ENCODE peak calls at places on chromosomes 5 and 9, in seven cellular contexts. L is heart left ventricle; N is transverse colon; B is left ventricle myocardium inferior; H is right cardiac atrium; X is effector memory CD4-positive, alpha-beta T cell; E is A549. Z is an unnamed sample. For H3K9me3, the result is how much of the 10 kb centered on the place peaks cover.

GRCh38 chr9:110255064-110255416 is 1.3 kb downstream of the TXN start:
- DNase-seq in E (no peak), X (no peak), L (no peak), B (no peak), N (peak), H (no peak), Z (no peak)

GRCh38 chr5:139137703-139138102 is 60.5 kb downstream of the SIL1 start:
- DNase-seq in N (peak), L (no peak), E (no peak), B (no peak), X (no peak), H (peak), Z (no peak)

GRCh38 chr5:95780597-95780996 is 41.9 kb downstream of the GLRX start:
- DNase-seq in H (peak), X (no peak), L (no peak), B (no peak), E (no peak), N (no peak), Z (no peak)

GRCh38 chr9:89454498-89455355 is 43.2 kb downstream of the SEMA4D start:
- DNase-seq in L (no peak), B (no peak), X (no peak), N (no peak), H (no peak), E (no peak), Z (no peak)

GRCh38 chr9:113011911-113012381 is at the start of gene ZNF883:
- DNase-seq in L (peak), B (peak), E (peak), H (peak), X (no peak), N (peak), Z (no peak)

GRCh38 chr9:113609562-113610318 is 146.2 kb downstream of the RGS3 start:
- DNase-seq in H (peak), E (no peak), L (peak), N (peak), X (no peak), B (peak), Z (no peak)

GRCh38 chr5:78534148-78535009 is 114.2 kb downstream of the LHFPL2 start:
- DNase-seq in N (no peak), X (no peak), L (peak), E (no peak), B (peak), H (peak), Z (no peak)

GRCh38 chr9:127974002-127974768 is 6.6 kb downstream of the EEIG1 start:
- DNase-seq in X (no peak), N (no peak), E (no peak), H (no peak), B (no peak), L (peak), Z (no peak)

GRCh38 chr5:38783011-38783551 is 62.7 kb upstream of the OSMR start:
- DNase-seq in X (no peak), B (no peak), L (no peak), E (no peak), H (no peak), N (no peak), Z (no peak)

GRCh38 chr9:70802206-70802605 is 319.2 kb downstream of the TRPM3 start:
- DNase-seq in B (no peak), L (no peak), N (no peak), H (no peak), X (no peak), E (no peak), Z (no peak)

GRCh38 chr5:59287884-59288283 is 605.6 kb downstream of the PDE4D start:
- DNase-seq in X (no peak), B (no peak), E (no peak), H (no peak), N (no peak), L (no peak), Z (no peak)

GRCh38 chr9:112969730-112970129 is 42.3 kb downstream of the ZNF883 start:
- DNase-seq in B (no peak), L (no peak), N (no peak), X (no peak), H (no peak), E (no peak), Z (no peak)

GRCh38 chr9:27599102-27599501 is 25.8 kb upstream of the C9orf72 start:
- DNase-seq in B (no peak), X (no peak), E (no peak), H (no peak), L (no peak), N (no peak), Z (no peak)

GRCh38 chr9:88775559-88775958 is 215.7 kb upstream of the S1PR3 start:
- DNase-seq in N (no peak), E (peak), X (no peak), H (no peak), B (no peak), L (no peak), Z (no peak)

GRCh38 chr9:78038620-78039300 is 7.1 kb upstream of the GNAQ start:
- DNase-seq in H (no peak), B (no peak), E (no peak), X (no peak), L (no peak), N (peak), Z (no peak)

GRCh38 chr9:92947268-92948031 is at the start of gene FGD3:
- DNase-seq in L (peak), B (no peak), H (peak), E (peak), N (no peak), X (no peak), Z (peak)

GRCh38 chr5:157947156-157947555 is 88.2 kb upstream of the CLINT1 start:
- DNase-seq in B (no peak), H (no peak), N (no peak), X (no peak), L (no peak), E (no peak), Z (no peak)

GRCh38 chr5:120073722-120074121 is 390.4 kb upstream of the PRR16 start:
- DNase-seq in B (no peak), H (no peak), N (no peak), E (no peak), L (no peak), X (no peak), Z (no peak)

GRCh38 chr9:22147818-22148573 is 138.9 kb upstream of the CDKN2B start:
- DNase-seq in X (no peak), E (no peak), H (no peak), B (no peak), N (no peak), L (no peak), Z (no peak)

GRCh38 chr5:191036-191948 is at the start of gene LRRC14B:
- DNase-seq in L (peak), N (peak), B (peak), E (no peak), X (no peak), H (peak), Z (no peak)

GRCh38 chr5:56433039-56433438 is 199.9 kb upstream of the ANKRD55 start:
- DNase-seq in L (no peak), N (no peak), H (no peak), X (no peak), B (no peak), E (no peak), Z (no peak)
- H3K9me3 ChIP-seq in L (under half), N (under half), H (under half), X (under half), B (under half), E (under half), Z (under half)

GRCh38 chr9:135226369-135227050 is 139.0 kb downstream of the OLFM1 start:
- DNase-seq in X (no peak), L (peak), E (no peak), H (no peak), B (peak), N (no peak), Z (peak)
- H3K9me3 ChIP-seq in X (under half), L (under half), E (under half), H (under half), B (under half), N (under half), Z (under half)

DNA sequence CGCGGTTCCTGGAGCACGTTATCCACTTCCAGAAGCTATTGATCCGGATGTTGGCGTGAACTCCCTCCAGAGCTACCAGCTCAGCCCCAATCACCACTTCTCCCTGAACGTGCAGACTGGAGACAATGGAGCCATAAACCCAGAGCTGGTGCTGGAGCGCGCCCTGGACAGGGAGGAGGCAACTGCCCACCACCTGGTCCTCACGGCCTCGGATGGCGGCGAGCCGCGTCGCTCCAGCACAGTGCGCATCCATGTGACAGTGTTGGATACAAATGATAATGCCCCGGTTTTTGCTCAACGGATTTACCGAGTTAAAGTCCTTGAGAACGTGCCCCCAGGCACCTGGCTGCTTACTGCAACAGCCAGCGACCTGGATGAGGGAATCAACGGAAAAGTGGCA is 809 bp downstream of the PCDHGA9 start:
- DNase-seq in X (no peak), E (no peak), H (no peak), N (no peak), L (no peak), B (no peak), Z (no peak)
- H3K9me3 ChIP-seq in X (under half), E (half or more), H (under half), N (half or more), L (under half), B (half or more), Z (under half)

GRCh38 chr5:150247726-150248125 is 41.8 kb downstream of the CAMK2A start:
- DNase-seq in N (no peak), E (no peak), B (no peak), L (no peak), H (no peak), X (no peak), Z (no peak)
- H3K9me3 ChIP-seq in N (under half), E (under half), B (under half), L (under half), H (under half), X (under half), Z (under half)

DNA sequence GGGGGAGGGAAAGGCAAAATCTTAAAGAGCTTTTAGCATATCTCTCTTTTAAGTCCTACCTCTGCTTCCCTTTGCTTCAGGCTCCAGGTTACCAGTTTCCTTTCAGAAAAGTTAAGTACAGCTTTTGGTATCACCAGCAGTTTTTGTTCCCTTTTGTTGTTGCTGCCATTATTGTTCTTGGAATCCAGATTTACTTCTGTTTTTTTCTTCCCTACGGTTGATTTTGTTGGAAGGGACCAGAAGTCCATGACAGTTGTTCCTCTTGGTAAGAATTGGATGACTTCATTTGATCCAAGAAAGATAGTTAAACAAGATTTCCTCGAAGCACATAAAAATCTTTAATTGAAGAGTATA is 65.3 kb downstream of the CDC42SE2 start:
- DNase-seq in L (no peak), H (no peak), B (no peak), X (no peak), E (no peak), N (no peak), Z (no peak)
- H3K9me3 ChIP-seq in L (under half), H (under half), B (under half), X (under half), E (under half), N (under half), Z (under half)

DNA sequence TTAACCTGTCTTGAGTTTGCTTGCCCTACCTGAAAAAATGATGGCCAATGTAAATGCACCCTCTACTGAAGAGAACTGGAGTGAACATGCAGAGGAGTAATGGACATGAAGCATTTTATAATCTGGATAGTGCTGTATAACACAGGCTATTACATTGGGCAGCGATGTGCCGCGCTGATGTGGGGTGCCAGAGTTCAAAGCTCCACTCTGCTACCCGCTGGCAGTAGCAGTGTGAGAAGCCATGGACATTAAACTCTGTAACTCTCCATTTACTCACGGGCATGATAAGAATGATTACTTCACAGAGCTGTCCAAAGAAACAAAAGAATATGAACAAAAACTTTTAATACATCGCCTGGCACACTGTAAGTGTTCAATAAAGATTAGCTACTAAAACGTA is 7.5 kb upstream of the CDH6 start:
- DNase-seq in X (no peak), B (no peak), N (no peak), H (no peak), L (no peak), E (no peak), Z (no peak)
- H3K9me3 ChIP-seq in X (under half), B (under half), N (under half), H (under half), L (under half), E (under half), Z (under half)

GRCh38 chr5:110073534-110073933 is 383.8 kb downstream of the MAN2A1 start:
- DNase-seq in E (no peak), H (no peak), N (no peak), L (no peak), X (no peak), B (no peak), Z (no peak)
- H3K9me3 ChIP-seq in E (under half), H (under half), N (under half), L (under half), X (under half), B (half or more), Z (under half)

GRCh38 chr5:24621809-24622208 is 23.0 kb downstream of the CDH10 start:
- DNase-seq in N (no peak), L (peak), H (peak), X (no peak), B (peak), E (no peak), Z (no peak)

DNA sequence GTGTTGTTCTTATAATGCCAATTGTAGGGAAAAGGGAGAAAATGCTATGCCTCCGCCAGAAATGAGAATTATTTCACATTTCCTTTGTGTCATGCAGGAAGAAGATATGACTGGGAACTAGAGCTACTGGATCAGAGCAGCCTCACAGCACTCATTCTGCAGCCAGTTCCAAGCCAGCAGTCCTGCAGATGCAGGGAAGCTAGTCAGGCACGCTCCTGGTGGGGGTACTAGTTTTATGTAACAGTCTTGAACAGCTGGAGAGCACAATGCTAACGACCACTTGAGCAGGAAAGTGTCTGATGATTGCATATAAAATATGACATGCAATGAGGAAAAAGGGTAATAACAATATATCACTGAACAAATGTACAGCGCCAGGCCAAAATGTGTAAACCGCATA is 21.8 kb downstream of the CDH10 start:
- DNase-seq in L (no peak), H (no peak), N (no peak), B (no peak), E (no peak), X (no peak), Z (no peak)
- H3K9me3 ChIP-seq in L (under half), H (under half), N (under half), B (under half), E (under half), X (under half), Z (under half)

GRCh38 chr9:85157763-85158162 is 488.2 kb downstream of the NTRK2 start:
- DNase-seq in H (no peak), E (no peak), B (no peak), X (no peak), N (no peak), L (no peak), Z (no peak)
- H3K9me3 ChIP-seq in H (under half), E (under half), B (under half), X (under half), N (under half), L (under half), Z (under half)

DNA sequence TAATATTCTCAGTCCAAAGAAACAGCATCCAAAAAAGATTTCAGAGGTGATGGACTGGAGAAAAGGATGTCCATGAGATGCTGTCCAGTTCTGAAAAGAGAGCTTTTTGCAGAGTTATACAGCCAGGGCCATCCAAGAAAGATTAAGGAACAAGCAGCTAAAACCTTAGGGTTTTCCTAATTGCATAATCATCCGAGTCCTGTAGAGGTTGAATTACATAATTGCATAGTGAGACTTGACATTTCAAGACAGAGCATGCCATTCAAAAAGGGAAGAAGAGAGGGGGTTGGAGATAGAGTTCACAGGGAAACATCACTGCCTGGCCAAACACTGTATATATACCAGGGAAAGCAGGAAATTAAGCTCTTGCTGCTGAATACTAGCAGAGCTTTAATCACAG is 1729.2 kb upstream of the WWC1 start:
- DNase-seq in E (no peak), N (no peak), H (no peak), X (no peak), B (no peak), L (no peak), Z (no peak)
- H3K9me3 ChIP-seq in E (under half), N (under half), H (under half), X (under half), B (under half), L (under half), Z (under half)